ENCODE peak calls at places on chromosomes 6 and 20, in four cellular contexts. O is heart left ventricle, E is Calu3, Q is brain microvascular endothelial cell. B is an unnamed sample.

GRCh38 chr6:156183678-156184077 is 593.5 kb upstream of the ARID1B start:
- DNase-seq in Q (no peak), O (no peak), E (no peak), B (no peak)

GRCh38 chr6:5671162-5671561 is 335.6 kb downstream of the NRN1 start:
- DNase-seq in E (no peak), Q (no peak), O (peak), B (peak)

GRCh38 chr6:21539621-21540100 is 53.9 kb upstream of the SOX4 start:
- DNase-seq in E (no peak), Q (no peak), O (no peak), B (no peak)

GRCh38 chr20:38883081-38883980 is 42.9 kb upstream of the FAM83D start:
- DNase-seq in Q (peak), O (peak), E (no peak), B (no peak)

GRCh38 chr20:15673206-15673605 is 900.0 kb downstream of the KIF16B start:
- DNase-seq in E (no peak), O (no peak), Q (peak), B (no peak)

GRCh38 chr6:32332433-32332832 is 39.3 kb downstream of the TSBP1 start:
- DNase-seq in E (peak), Q (peak), O (no peak), B (no peak)

GRCh38 chr20:13700761-13701160 is 62.0 kb upstream of the TASP1 start:
- DNase-seq in E (no peak), O (no peak), Q (no peak), B (no peak)

GRCh38 chr6:131825946-131826345 is 18.1 kb downstream of the ENPP1 start:
- DNase-seq in E (no peak), O (no peak), Q (peak), B (no peak)

GRCh38 chr6:147285087-147285855 is 81.1 kb downstream of the STXBP5 start:
- DNase-seq in Q (no peak), O (no peak), E (no peak), B (no peak)

GRCh38 chr6:19988555-19988954 is 151.4 kb downstream of the ID4 start:
- DNase-seq in O (no peak), Q (peak), E (peak), B (no peak)

DNA sequence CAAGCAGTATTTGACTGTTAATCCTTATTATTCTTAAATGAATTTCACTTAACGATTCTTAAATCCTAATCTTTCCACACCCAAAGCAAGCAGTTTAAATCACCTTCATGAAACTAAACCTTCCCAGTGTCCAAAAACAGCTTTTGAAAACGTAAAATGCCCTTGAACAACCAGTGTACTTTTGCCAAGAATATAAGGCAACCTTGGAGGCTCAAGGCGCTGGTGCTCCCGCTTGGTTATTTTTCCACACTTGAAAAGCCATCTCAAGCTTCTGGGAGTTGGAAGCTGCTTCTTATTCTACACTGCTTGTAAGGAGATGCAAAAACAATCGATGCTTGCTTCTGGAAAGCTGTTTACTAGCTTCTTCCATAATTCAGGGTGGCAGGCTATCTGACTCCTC is 625.7 kb downstream of the HTR1B start:
- DNase-seq in Q (no peak), E (no peak), O (no peak), B (no peak)
- TF ChIP-seq CTCF in Q (no peak), E (no peak), O (no peak), B (no peak)

DNA sequence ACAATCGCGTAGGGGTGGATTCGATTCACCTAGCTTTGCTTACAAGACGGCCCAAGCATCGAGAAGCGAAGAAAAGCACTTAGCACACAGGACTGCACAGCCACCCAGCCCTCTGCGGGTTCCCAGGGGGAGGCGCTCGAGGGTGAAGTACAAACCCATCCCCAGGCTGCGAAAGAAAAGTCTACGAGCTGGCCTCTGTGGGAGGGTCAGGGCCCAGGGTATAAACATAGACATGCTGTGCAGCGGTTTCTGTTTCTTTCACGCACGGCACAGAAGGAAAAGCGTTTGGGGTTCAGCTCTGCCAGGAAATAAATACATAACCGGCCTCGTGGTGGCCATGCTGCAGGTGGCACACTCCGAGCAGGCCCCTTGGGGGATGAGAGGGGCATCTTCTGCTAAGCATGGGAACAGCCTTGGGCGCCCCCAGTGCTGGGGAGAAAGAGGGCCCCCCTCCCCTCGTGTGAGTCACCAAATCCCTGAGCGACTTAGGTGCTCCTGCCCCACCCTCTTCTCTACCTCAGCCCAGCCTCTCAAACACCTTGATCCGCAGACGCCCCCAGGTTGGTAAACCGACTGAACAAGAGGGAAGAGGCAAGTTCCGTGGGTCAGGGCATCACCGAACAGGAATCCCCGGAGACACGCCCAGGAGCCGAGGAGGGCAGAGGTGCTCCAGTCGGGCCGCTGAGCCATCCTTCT is 91.6 kb upstream of the RIPOR2 start:
- DNase-seq in E (no peak), O (no peak), Q (no peak), B (no peak)
- TF ChIP-seq CTCF in E (no peak), O (no peak), Q (no peak), B (no peak)

GRCh38 chr6:11304946-11305345 is 72.5 kb upstream of the NEDD9 start:
- DNase-seq in E (no peak), O (no peak), Q (no peak), B (no peak)
- TF ChIP-seq CTCF in E (no peak), O (no peak), Q (no peak), B (no peak)

DNA sequence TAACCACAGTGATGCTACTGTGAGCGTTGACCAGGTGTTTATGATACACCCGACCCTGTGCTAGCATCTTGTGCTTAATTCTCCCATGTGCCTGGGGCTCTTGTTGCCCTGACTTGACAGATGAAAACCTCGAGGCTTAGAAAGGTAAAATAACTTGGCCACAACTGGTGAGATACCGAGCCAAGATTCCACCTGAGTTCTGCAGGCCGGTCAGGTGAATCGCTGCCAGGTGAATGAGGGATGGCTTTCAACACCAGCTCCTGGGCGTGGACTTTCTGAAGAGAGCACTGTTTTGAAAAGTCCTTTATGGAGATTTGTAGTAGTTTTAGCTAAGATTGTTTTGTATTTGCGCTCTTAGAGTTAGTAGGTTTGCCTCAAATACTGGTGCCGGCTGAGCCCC is 12.2 kb upstream of the ZNF831 start:
- DNase-seq in E (no peak), Q (no peak), O (no peak), B (no peak)
- TF ChIP-seq CTCF in E (no peak), Q (no peak), O (no peak), B (no peak)